ENCODE peak calls at places on chromosomes 6 and 20, in seven cellular contexts. J, E, L, B, Q, H and T are unnamed samples.

GRCh38 chr6:81562169-81562568 is 190.3 kb downstream of the TENT5A start:
- DNase-seq in J (no peak), E (no peak), L (peak), B (no peak), Q (peak), H (peak), T (no peak)

GRCh38 chr20:53194310-53194709 is 222.2 kb downstream of the TSHZ2 start:
- DNase-seq in J (no peak), E (no peak), L (no peak), B (no peak), Q (no peak), H (no peak), T (no peak)

GRCh38 chr6:83474309-83474708 is 38.0 kb upstream of the PRSS35 start:
- DNase-seq in J (no peak), E (no peak), L (peak), B (peak), Q (peak), H (no peak), T (peak)

GRCh38 chr6:102402635-102403329 is 1009.3 kb downstream of the GRIK2 start:
- DNase-seq in J (no peak), E (no peak), L (no peak), B (no peak), Q (no peak), H (no peak), T (no peak)

GRCh38 chr6:103405321-103405720 is 1454.4 kb downstream of the HACE1 start:
- DNase-seq in J (no peak), E (no peak), L (no peak), B (no peak), Q (no peak), H (no peak), T (no peak)

GRCh38 chr20:15195378-15195777 is 858.0 kb upstream of the FLRT3 start:
- DNase-seq in J (no peak), E (no peak), L (no peak), B (no peak), Q (no peak), H (no peak), T (no peak)

GRCh38 chr20:9488063-9488462 is 26.3 kb upstream of the LAMP5 start:
- DNase-seq in J (no peak), E (no peak), L (no peak), B (no peak), Q (no peak), H (no peak), T (no peak)

GRCh38 chr20:32918751-32919150 is 60.0 kb downstream of the EFCAB8 start:
- DNase-seq in J (no peak), E (no peak), L (no peak), B (no peak), Q (no peak), H (no peak), T (no peak)

GRCh38 chr6:56292505-56293181 is 45.3 kb upstream of the COL21A1 start:
- DNase-seq in J (no peak), E (no peak), L (peak), B (peak), Q (peak), H (no peak), T (peak)

GRCh38 chr6:142851601-142852000 is 93.4 kb downstream of the HIVEP2 start:
- DNase-seq in J (no peak), E (no peak), L (no peak), B (no peak), Q (no peak), H (no peak), T (no peak)

GRCh38 chr20:38842558-38842981 is 37.1 kb downstream of the PPP1R16B start:
- DNase-seq in J (peak), E (no peak), L (no peak), B (no peak), Q (no peak), H (no peak), T (no peak)

GRCh38 chr20:20657092-20657491 is 55.4 kb downstream of the RALGAPA2 start:
- DNase-seq in J (no peak), E (no peak), L (no peak), B (no peak), Q (no peak), H (no peak), T (no peak)

GRCh38 chr20:4904127-4904860 is 97.0 kb downstream of the SLC23A2 start:
- DNase-seq in J (no peak), E (no peak), L (no peak), B (no peak), Q (no peak), H (no peak), T (no peak)

GRCh38 chr6:169051371-169051770 is 202.3 kb downstream of the THBS2 start:
- DNase-seq in J (no peak), E (no peak), L (no peak), B (no peak), Q (no peak), H (no peak), T (no peak)

GRCh38 chr6:125994659-125995488 is 8.5 kb downstream of the TRMT11 start:
- DNase-seq in J (no peak), E (no peak), L (no peak), B (no peak), Q (peak), H (no peak), T (no peak)

GRCh38 chr20:53656653-53657288 is 63.1 kb upstream of the ZNF217 start:
- DNase-seq in J (no peak), E (no peak), L (peak), B (no peak), Q (no peak), H (peak), T (no peak)

GRCh38 chr6:163780993-163781392 is 366.5 kb downstream of the QKI start:
- DNase-seq in J (no peak), E (peak), L (peak), B (peak), Q (no peak), H (no peak), T (no peak)

GRCh38 chr6:33904050-33904827 is 100.4 kb upstream of the MLN start:
- DNase-seq in J (peak), E (no peak), L (no peak), B (no peak), Q (peak), H (no peak), T (no peak)

GRCh38 chr6:88662163-88662580 is 301.2 kb downstream of the RNGTT start:
- DNase-seq in J (no peak), E (no peak), L (no peak), B (no peak), Q (peak), H (no peak), T (no peak)

GRCh38 chr6:159451051-159451450 is 242.0 kb downstream of the SOD2 start:
- DNase-seq in J (no peak), E (no peak), L (peak), B (no peak), Q (no peak), H (no peak), T (no peak)

GRCh38 chr6:157096105-157096504 is 227.2 kb downstream of the TMEM242 start:
- DNase-seq in J (no peak), E (no peak), L (no peak), B (no peak), Q (no peak), H (no peak), T (no peak)

GRCh38 chr6:88120635-88121034 is 45.5 kb downstream of the CNR1 start:
- DNase-seq in J (no peak), E (no peak), L (no peak), B (no peak), Q (no peak), H (no peak), T (no peak)

GRCh38 chr6:81002126-81002525 is 750.4 kb downstream of the TENT5A start:
- DNase-seq in J (no peak), E (no peak), L (no peak), B (no peak), Q (no peak), H (no peak), T (no peak)

GRCh38 chr6:108115598-108116058 is 41.1 kb upstream of the OSTM1 start:
- DNase-seq in J (no peak), E (peak), L (no peak), B (no peak), Q (peak), H (no peak), T (peak)

GRCh38 chr20:32707691-32708581 is 34.2 kb upstream of the C20orf203 start:
- DNase-seq in J (no peak), E (no peak), L (peak), B (peak), Q (no peak), H (no peak), T (no peak)

GRCh38 chr20:58868795-58869194 is 16.3 kb downstream of the GNAS start:
- DNase-seq in J (no peak), E (no peak), L (no peak), B (no peak), Q (no peak), H (no peak), T (no peak)

GRCh38 chr6:68468244-68468884 is 166.7 kb upstream of the ADGRB3 start:
- DNase-seq in J (no peak), E (no peak), L (no peak), B (no peak), Q (no peak), H (no peak), T (no peak)

GRCh38 chr6:69294862-69295261 is 501.9 kb downstream of the LMBRD1 start:
- DNase-seq in J (no peak), E (no peak), L (no peak), B (no peak), Q (no peak), H (no peak), T (no peak)

GRCh38 chr20:22719250-22719649 is 134.9 kb upstream of the FOXA2 start:
- DNase-seq in J (no peak), E (peak), L (no peak), B (peak), Q (no peak), H (no peak), T (no peak)

GRCh38 chr20:56945901-56946300 is 316.8 kb downstream of the TFAP2C start:
- DNase-seq in J (no peak), E (no peak), L (no peak), B (no peak), Q (no peak), H (no peak), T (no peak)

GRCh38 chr20:10328897-10329255 is 105.1 kb downstream of the MKKS start:
- DNase-seq in J (no peak), E (no peak), L (no peak), B (no peak), Q (no peak), H (no peak), T (no peak)

GRCh38 chr20:49948809-49949507 is 12.8 kb downstream of the RNF114 start:
- DNase-seq in J (no peak), E (no peak), L (peak), B (no peak), Q (no peak), H (peak), T (no peak)